ENCODE peak calls at places on chromosomes 12 and 14, in six cellular contexts. Q, T, E, D, P and H are unnamed samples.

GRCh38 chr12:48973992-48974673 is 2.6 kb upstream of the WNT10B start:
- DNase-seq in D (no peak), E (no peak), Q (peak), T (peak), P (no peak), H (peak)

GRCh38 chr14:94548999-94549985 is 11.9 kb upstream of the SERPINA4 start:
- DNase-seq in E (peak), D (peak), T (peak), Q (peak), P (peak), H (peak)

GRCh38 chr14:38207830-38208815 is at the start of gene SSTR1:
- DNase-seq in Q (no peak), D (no peak), E (no peak), P (no peak), T (peak), H (peak)

GRCh38 chr14:100816950-100817901 is 8.7 kb upstream of the MEG3 start:
- DNase-seq in T (no peak), E (no peak), Q (no peak), D (no peak), P (no peak), H (no peak)

GRCh38 chr12:81337891-81338290 is 260.0 kb downstream of the ACSS3 start:
- DNase-seq in P (no peak), Q (no peak), D (no peak), T (no peak), E (no peak), H (no peak)

GRCh38 chr14:54606631-54607133 is 39.8 kb downstream of the SAMD4A start:
- DNase-seq in D (no peak), T (no peak), Q (no peak), P (peak), E (no peak), H (no peak)

GRCh38 chr14:92417759-92418158 is 94.8 kb downstream of the SLC24A4 start:
- DNase-seq in T (no peak), Q (no peak), D (no peak), E (no peak), P (no peak), H (no peak)

GRCh38 chr12:105352940-105353635 is 22.6 kb downstream of the C12orf75 start:
- DNase-seq in Q (no peak), D (peak), T (no peak), E (no peak), P (no peak), H (peak)

GRCh38 chr12:104695453-104696148 is 238.9 kb downstream of the CHST11 start:
- DNase-seq in T (peak), E (peak), Q (peak), P (peak), D (no peak), H (peak)

GRCh38 chr14:51963164-51963733 is 26.1 kb upstream of the RTRAF start:
- DNase-seq in E (no peak), T (no peak), P (no peak), Q (no peak), D (no peak), H (no peak)

GRCh38 chr14:96803958-96804357 is 6.8 kb downstream of the VRK1 start:
- DNase-seq in Q (no peak), D (no peak), P (no peak), T (no peak), E (no peak), H (no peak)

GRCh38 chr14:104610749-104611310 is 6.3 kb upstream of the TMEM179 start:
- DNase-seq in E (no peak), Q (no peak), P (peak), D (no peak), T (no peak), H (no peak)

GRCh38 chr12:122368361-122369073 is 54.0 kb downstream of the CLIP1 start:
- DNase-seq in T (no peak), Q (no peak), E (no peak), P (no peak), D (peak), H (peak)

GRCh38 chr12:58648151-58648550 is 272.2 kb downstream of the LRIG3 start:
- DNase-seq in E (no peak), D (no peak), P (no peak), Q (no peak), T (no peak), H (no peak)

GRCh38 chr12:26122681-26123481 is 2.0 kb downstream of the BHLHE41 start:
- DNase-seq in P (peak), E (no peak), D (peak), T (peak), Q (peak), H (peak)

GRCh38 chr12:104457746-104458644 is 1.2 kb downstream of the CHST11 start:
- DNase-seq in D (peak), Q (peak), P (peak), T (peak), E (peak), H (peak)

GRCh38 chr12:102527256-102527720 is 46.9 kb upstream of the IGF1 start:
- DNase-seq in P (no peak), E (no peak), D (no peak), Q (no peak), T (no peak), H (no peak)

GRCh38 chr14:51087024-51087423 is 7.9 kb downstream of the TRIM9 start:
- DNase-seq in Q (no peak), E (no peak), P (no peak), D (peak), T (no peak), H (peak)

GRCh38 chr12:3718100-3718499 is 34.8 kb downstream of the CRACR2A start:
- DNase-seq in T (no peak), E (no peak), Q (no peak), D (no peak), P (no peak), H (no peak)

GRCh38 chr12:52402873-52403510 is 3.1 kb downstream of the KRT82 start:
- DNase-seq in T (no peak), P (no peak), Q (no peak), E (no peak), D (no peak), H (peak)

GRCh38 chr14:104343294-104343625 is 204.9 kb downstream of the KIF26A start:
- DNase-seq in E (no peak), T (no peak), Q (no peak), D (no peak), P (peak), H (no peak)

GRCh38 chr14:67900188-67900587 is 80.6 kb downstream of the RAD51B start:
- DNase-seq in T (no peak), E (no peak), Q (no peak), D (no peak), P (no peak), H (no peak)